ENCODE peak calls at places on chromosomes 11 and 22, in ten cellular contexts. One of them, this sample, is unnamed.

GRCh38 chr11:60951909-60952741 is at the start of gene SLC15A3:
- DNase-seq in GM12878: peak; percentile 61
- DNase-seq in H1: no peak
- DNase-seq in HepG2: no peak
- DNase-seq in SK-N-SH: no peak
- DNase-seq in K562: no peak
- DNase-seq in WTC11: peak; percentile 55
- DNase-seq in HCT116: no peak
- DNase-seq in NB4: peak; percentile 89
- DNase-seq in A549: no peak
- DNase-seq in this sample: peak; percentile 37

GRCh38 chr22:31140746-31141145 is 438 bp upstream of the PLA2G3 start:
- DNase-seq in SK-N-SH: peak; percentile 15
- DNase-seq in K562: no peak
- DNase-seq in WTC11: no peak
- DNase-seq in NB4: no peak
- DNase-seq in HCT116: no peak
- DNase-seq in H1: no peak
- DNase-seq in GM12878: no peak
- DNase-seq in A549: no peak
- DNase-seq in HepG2: no peak
- DNase-seq in this sample: no peak

GRCh38 chr11:106088896-106089295 is 11.4 kb downstream of the AASDHPPT start:
- DNase-seq in SK-N-SH: no peak
- DNase-seq in H1: no peak
- DNase-seq in WTC11: no peak
- DNase-seq in HepG2: no peak
- DNase-seq in NB4: no peak
- DNase-seq in GM12878: no peak
- DNase-seq in A549: no peak
- DNase-seq in HCT116: no peak
- DNase-seq in K562: no peak
- DNase-seq in this sample: no peak

GRCh38 chr11:30360741-30361140 is 37.8 kb downstream of the ARL14EP start:
- DNase-seq in SK-N-SH: no peak
- DNase-seq in H1: no peak
- DNase-seq in A549: no peak
- DNase-seq in GM12878: no peak
- DNase-seq in K562: no peak
- DNase-seq in HepG2: no peak
- DNase-seq in NB4: no peak
- DNase-seq in WTC11: no peak
- DNase-seq in HCT116: no peak
- DNase-seq in this sample: no peak

GRCh38 chr22:44337658-44338004 is 24.9 kb upstream of the SHISAL1 start:
- DNase-seq in HCT116: no peak
- DNase-seq in H1: no peak
- DNase-seq in A549: peak; percentile 33
- DNase-seq in K562: peak; percentile 27
- DNase-seq in WTC11: no peak
- DNase-seq in GM12878: no peak
- DNase-seq in HepG2: no peak
- DNase-seq in NB4: peak; percentile 70
- DNase-seq in SK-N-SH: no peak
- DNase-seq in this sample: no peak

GRCh38 chr11:95985174-95985808 is 61.4 kb upstream of the MTMR2 start:
- DNase-seq in HCT116: no peak
- DNase-seq in WTC11: no peak
- DNase-seq in GM12878: no peak
- DNase-seq in HepG2: no peak
- DNase-seq in K562: peak; percentile 27
- DNase-seq in H1: no peak
- DNase-seq in SK-N-SH: no peak
- DNase-seq in A549: peak; percentile 16
- DNase-seq in NB4: peak; percentile 46
- DNase-seq in this sample: no peak

GRCh38 chr11:19995131-19995530 is 165.1 kb downstream of the DBX1 start:
- DNase-seq in HCT116: peak; percentile 21
- DNase-seq in GM12878: no peak
- DNase-seq in A549: peak; percentile 91
- DNase-seq in K562: peak; percentile 55
- DNase-seq in NB4: no peak
- DNase-seq in SK-N-SH: no peak
- DNase-seq in WTC11: no peak
- DNase-seq in H1: no peak
- DNase-seq in HepG2: peak; percentile 88
- DNase-seq in this sample: peak; percentile 39

GRCh38 chr22:46070722-46071450 is 79.4 kb upstream of the PPARA start:
- DNase-seq in HCT116: no peak
- DNase-seq in HepG2: no peak
- DNase-seq in SK-N-SH: peak; percentile 88
- DNase-seq in NB4: peak; percentile 77
- DNase-seq in A549: peak; percentile 63
- DNase-seq in WTC11: peak; percentile 52
- DNase-seq in K562: no peak
- DNase-seq in H1: no peak
- DNase-seq in GM12878: no peak
- DNase-seq in this sample: peak; percentile 57

GRCh38 chr11:73795925-73796632 is 8.4 kb downstream of the MRPL48 start:
- DNase-seq in HepG2: no peak
- DNase-seq in WTC11: peak; percentile 66
- DNase-seq in SK-N-SH: peak; percentile 45
- DNase-seq in HCT116: no peak
- DNase-seq in K562: no peak
- DNase-seq in GM12878: no peak
- DNase-seq in A549: peak; percentile 28
- DNase-seq in H1: no peak
- DNase-seq in NB4: no peak
- DNase-seq in this sample: no peak

GRCh38 chr22:29744902-29745301 is 21.9 kb downstream of the ZMAT5 start:
- DNase-seq in SK-N-SH: no peak
- DNase-seq in K562: no peak
- DNase-seq in H1: no peak
- DNase-seq in HepG2: no peak
- DNase-seq in A549: no peak
- DNase-seq in GM12878: no peak
- DNase-seq in NB4: no peak
- DNase-seq in WTC11: no peak
- DNase-seq in HCT116: no peak
- DNase-seq in this sample: no peak

GRCh38 chr11:3865388-3866193 is 10.1 kb downstream of the STIM1 start:
- DNase-seq in A549: no peak
- DNase-seq in H1: no peak
- DNase-seq in NB4: peak; percentile 44
- DNase-seq in WTC11: no peak
- DNase-seq in HepG2: no peak
- DNase-seq in SK-N-SH: no peak
- DNase-seq in K562: peak; percentile 55
- DNase-seq in HCT116: no peak
- DNase-seq in GM12878: no peak
- DNase-seq in this sample: peak; percentile 85

GRCh38 chr11:110710520-110711381 is 1.5 kb downstream of the ARHGAP20 start:
- DNase-seq in GM12878: no peak
- DNase-seq in NB4: no peak
- DNase-seq in SK-N-SH: peak; percentile 47
- DNase-seq in WTC11: peak; percentile 50
- DNase-seq in H1: no peak
- DNase-seq in K562: no peak
- DNase-seq in HCT116: no peak
- DNase-seq in HepG2: peak; percentile 9
- DNase-seq in A549: no peak
- DNase-seq in this sample: peak; percentile 29

GRCh38 chr22:46256358-46256958 is 6.4 kb upstream of the CDPF1 start:
- DNase-seq in A549: no peak
- DNase-seq in H1: no peak
- DNase-seq in SK-N-SH: no peak
- DNase-seq in GM12878: no peak
- DNase-seq in HepG2: peak; percentile 10
- DNase-seq in K562: peak; percentile 44
- DNase-seq in WTC11: no peak
- DNase-seq in HCT116: no peak
- DNase-seq in NB4: no peak
- DNase-seq in this sample: no peak

GRCh38 chr22:30930228-30930627 is 38.3 kb downstream of the MORC2 start:
- DNase-seq in HCT116: no peak
- DNase-seq in NB4: no peak
- DNase-seq in GM12878: no peak
- DNase-seq in K562: no peak
- DNase-seq in A549: no peak
- DNase-seq in WTC11: no peak
- DNase-seq in H1: no peak
- DNase-seq in HepG2: no peak
- DNase-seq in SK-N-SH: no peak
- DNase-seq in this sample: no peak

GRCh38 chr11:121249039-121249663 is 43.4 kb upstream of the SC5D start:
- DNase-seq in NB4: peak; percentile 40
- DNase-seq in SK-N-SH: peak; percentile 64
- DNase-seq in WTC11: no peak
- DNase-seq in HCT116: peak; percentile 24
- DNase-seq in K562: peak; percentile 46
- DNase-seq in A549: peak; percentile 9
- DNase-seq in H1: no peak
- DNase-seq in HepG2: peak; percentile 23
- DNase-seq in GM12878: no peak
- DNase-seq in this sample: peak; percentile 54

GRCh38 chr11:63920870-63921417 is 4.0 kb upstream of the RCOR2 start:
- DNase-seq in GM12878: no peak
- DNase-seq in K562: peak; percentile 74
- DNase-seq in SK-N-SH: no peak
- DNase-seq in WTC11: peak; percentile 91
- DNase-seq in A549: no peak
- DNase-seq in NB4: no peak
- DNase-seq in HepG2: no peak
- DNase-seq in HCT116: no peak
- DNase-seq in H1: no peak
- DNase-seq in this sample: no peak

GRCh38 chr11:77167791-77168190 is 39.7 kb downstream of the MYO7A start:
- DNase-seq in NB4: no peak
- DNase-seq in HCT116: no peak
- DNase-seq in A549: no peak
- DNase-seq in HepG2: no peak
- DNase-seq in SK-N-SH: no peak
- DNase-seq in K562: no peak
- DNase-seq in GM12878: no peak
- DNase-seq in WTC11: no peak
- DNase-seq in H1: no peak
- DNase-seq in this sample: no peak

DNA sequence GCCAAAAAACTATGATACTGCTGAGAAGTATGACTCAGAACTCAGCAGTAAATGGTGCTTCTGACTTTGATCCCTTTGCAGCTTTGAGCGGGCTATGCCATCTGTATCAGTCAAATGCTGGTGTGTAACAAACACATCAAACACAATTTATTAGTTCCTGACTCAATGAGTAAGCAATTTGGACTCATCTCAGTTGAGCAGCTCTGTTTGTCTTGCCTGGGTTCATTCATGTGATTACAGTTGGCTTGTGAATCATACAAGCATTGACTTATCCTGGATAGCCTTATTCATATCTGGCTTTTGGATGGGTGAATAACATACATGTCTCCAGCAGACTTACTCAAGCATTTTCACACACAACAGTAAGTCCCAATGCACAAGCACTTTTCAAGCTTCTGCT is 858.8 kb downstream of the METTL15 start:
- DNase-seq in HCT116: no peak
- DNase-seq in HepG2: no peak
- DNase-seq in A549: no peak
- DNase-seq in GM12878: no peak
- DNase-seq in SK-N-SH: no peak
- DNase-seq in H1: no peak
- DNase-seq in K562: no peak
- DNase-seq in WTC11: no peak
- DNase-seq in NB4: no peak
- DNase-seq in this sample: no peak
- TF ChIP-seq MAX in HCT116: no peak
- TF ChIP-seq MAX in HepG2: no peak
- TF ChIP-seq MAX in A549: no peak
- TF ChIP-seq MAX in GM12878: no peak
- TF ChIP-seq MAX in SK-N-SH: no peak
- TF ChIP-seq MAX in H1: no peak
- TF ChIP-seq MAX in K562: no peak
- TF ChIP-seq MAX in WTC11: no peak
- TF ChIP-seq MAX in NB4: no peak
- TF ChIP-seq MAX in this sample: no peak

GRCh38 chr22:37368058-37368457 is 59.2 kb downstream of the ELFN2 start:
- DNase-seq in WTC11: no peak
- DNase-seq in GM12878: no peak
- DNase-seq in HepG2: no peak
- DNase-seq in HCT116: no peak
- DNase-seq in SK-N-SH: no peak
- DNase-seq in H1: no peak
- DNase-seq in NB4: peak; percentile 28
- DNase-seq in K562: no peak
- DNase-seq in A549: no peak
- DNase-seq in this sample: no peak
- TF ChIP-seq MAX in WTC11: no peak
- TF ChIP-seq MAX in GM12878: no peak
- TF ChIP-seq MAX in HepG2: no peak
- TF ChIP-seq MAX in HCT116: no peak
- TF ChIP-seq MAX in SK-N-SH: no peak
- TF ChIP-seq MAX in H1: no peak
- TF ChIP-seq MAX in NB4: no peak
- TF ChIP-seq MAX in K562: no peak
- TF ChIP-seq MAX in A549: no peak
- TF ChIP-seq MAX in this sample: no peak

DNA sequence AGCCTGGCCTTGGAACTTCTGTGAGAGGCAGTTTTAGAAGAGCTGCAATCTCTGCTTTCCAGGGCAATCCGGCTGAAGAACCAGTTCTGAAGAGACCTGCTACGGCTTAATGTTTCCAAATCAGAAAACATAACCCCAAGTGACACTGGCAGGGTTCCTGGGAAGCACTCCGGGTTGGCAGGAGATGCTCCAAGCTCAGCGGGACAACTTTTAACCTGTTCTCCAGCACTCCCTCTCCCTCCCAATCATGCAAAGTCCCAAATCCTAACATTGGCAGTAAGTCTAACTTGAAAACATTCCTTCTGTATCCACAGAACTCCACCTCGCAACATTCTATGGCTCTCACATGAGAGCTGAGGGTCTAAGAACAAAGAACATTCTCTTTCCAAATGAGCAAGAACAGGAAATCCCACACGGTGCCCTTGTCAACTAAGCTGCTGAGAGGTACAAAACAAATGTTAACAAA is 48.5 kb upstream of the MN1 start:
- DNase-seq in HCT116: no peak
- DNase-seq in A549: no peak
- DNase-seq in HepG2: peak; percentile 78
- DNase-seq in H1: no peak
- DNase-seq in SK-N-SH: no peak
- DNase-seq in WTC11: no peak
- DNase-seq in K562: no peak
- DNase-seq in GM12878: no peak
- DNase-seq in NB4: no peak
- DNase-seq in this sample: peak; percentile 78
- TF ChIP-seq MAX in HCT116: no peak
- TF ChIP-seq MAX in A549: no peak
- TF ChIP-seq MAX in HepG2: no peak
- TF ChIP-seq MAX in H1: no peak
- TF ChIP-seq MAX in SK-N-SH: no peak
- TF ChIP-seq MAX in WTC11: no peak
- TF ChIP-seq MAX in K562: no peak
- TF ChIP-seq MAX in GM12878: no peak
- TF ChIP-seq MAX in NB4: no peak
- TF ChIP-seq MAX in this sample: no peak

GRCh38 chr11:116613201-116613910 is 159.4 kb downstream of the BUD13 start:
- DNase-seq in GM12878: no peak
- DNase-seq in H1: no peak
- DNase-seq in WTC11: no peak
- DNase-seq in A549: no peak
- DNase-seq in HCT116: no peak
- DNase-seq in HepG2: no peak
- DNase-seq in K562: no peak
- DNase-seq in SK-N-SH: no peak
- DNase-seq in NB4: no peak
- DNase-seq in this sample: no peak
- TF ChIP-seq MAX in GM12878: no peak
- TF ChIP-seq MAX in H1: no peak
- TF ChIP-seq MAX in WTC11: no peak
- TF ChIP-seq MAX in A549: no peak
- TF ChIP-seq MAX in HCT116: no peak
- TF ChIP-seq MAX in HepG2: no peak
- TF ChIP-seq MAX in K562: no peak
- TF ChIP-seq MAX in SK-N-SH: no peak
- TF ChIP-seq MAX in NB4: no peak
- TF ChIP-seq MAX in this sample: no peak